ENCODE peak calls at places on chromosomes 1 and 21, in six cellular contexts. One of them, this sample, is unnamed.

GRCh38 chr1:248853668-248854375 is 5.1 kb downstream of the ZNF692 start:
- DNase-seq in right cardiac atrium: no peak
- DNase-seq in left ventricle myocardium superior: no peak
- DNase-seq in NCI-H2107: no peak
- DNase-seq in T-helper 1 cell: no peak
- DNase-seq in hippocampal formation: no peak
- DNase-seq in this sample: no peak

GRCh38 chr1:102550729-102551384 is 554.1 kb upstream of the OLFM3 start:
- DNase-seq in right cardiac atrium: no peak
- DNase-seq in left ventricle myocardium superior: no peak
- DNase-seq in NCI-H2107: no peak
- DNase-seq in T-helper 1 cell: no peak
- DNase-seq in hippocampal formation: no peak
- DNase-seq in this sample: peak

GRCh38 chr1:5747428-5748285 is 244.6 kb downstream of the NPHP4 start:
- DNase-seq in right cardiac atrium: no peak
- DNase-seq in left ventricle myocardium superior: no peak
- DNase-seq in NCI-H2107: no peak
- DNase-seq in T-helper 1 cell: no peak
- DNase-seq in hippocampal formation: no peak
- DNase-seq in this sample: no peak

GRCh38 chr1:26775666-26776065 is 12.1 kb upstream of the PIGV start:
- DNase-seq in right cardiac atrium: no peak
- DNase-seq in left ventricle myocardium superior: no peak
- DNase-seq in NCI-H2107: no peak
- DNase-seq in T-helper 1 cell: no peak
- DNase-seq in hippocampal formation: no peak
- DNase-seq in this sample: no peak

GRCh38 chr1:225539069-225539468 is 111.2 kb upstream of the LBR start:
- DNase-seq in right cardiac atrium: no peak
- DNase-seq in left ventricle myocardium superior: no peak
- DNase-seq in NCI-H2107: no peak
- DNase-seq in T-helper 1 cell: no peak
- DNase-seq in hippocampal formation: no peak
- DNase-seq in this sample: no peak

GRCh38 chr1:211741799-211742198 is 66.4 kb upstream of the NEK2 start:
- DNase-seq in right cardiac atrium: no peak
- DNase-seq in left ventricle myocardium superior: no peak
- DNase-seq in NCI-H2107: no peak
- DNase-seq in T-helper 1 cell: no peak
- DNase-seq in hippocampal formation: no peak
- DNase-seq in this sample: no peak

GRCh38 chr1:248046536-248046935 is at the start of gene OR2L3:
- DNase-seq in right cardiac atrium: no peak
- DNase-seq in left ventricle myocardium superior: no peak
- DNase-seq in NCI-H2107: no peak
- DNase-seq in T-helper 1 cell: no peak
- DNase-seq in hippocampal formation: no peak
- DNase-seq in this sample: no peak

GRCh38 chr1:247317702-247318101 is 14.0 kb downstream of the ZNF496 start:
- DNase-seq in right cardiac atrium: no peak
- DNase-seq in left ventricle myocardium superior: no peak
- DNase-seq in NCI-H2107: no peak
- DNase-seq in T-helper 1 cell: no peak
- DNase-seq in hippocampal formation: no peak
- DNase-seq in this sample: no peak

GRCh38 chr1:150558761-150559626 is 9.8 kb downstream of the ADAMTSL4 start:
- DNase-seq in right cardiac atrium: peak
- DNase-seq in left ventricle myocardium superior: peak
- DNase-seq in NCI-H2107: no peak
- DNase-seq in T-helper 1 cell: no peak
- DNase-seq in hippocampal formation: no peak
- DNase-seq in this sample: no peak

GRCh38 chr1:243434594-243434993 is 178.8 kb downstream of the SDCCAG8 start:
- DNase-seq in right cardiac atrium: no peak
- DNase-seq in left ventricle myocardium superior: no peak
- DNase-seq in NCI-H2107: no peak
- DNase-seq in T-helper 1 cell: no peak
- DNase-seq in hippocampal formation: no peak
- DNase-seq in this sample: no peak

GRCh38 chr21:31108969-31109368 is 70.7 kb upstream of the KRTAP19-8 start:
- DNase-seq in right cardiac atrium: no peak
- DNase-seq in left ventricle myocardium superior: no peak
- DNase-seq in NCI-H2107: no peak
- DNase-seq in T-helper 1 cell: peak
- DNase-seq in hippocampal formation: peak
- DNase-seq in this sample: peak

GRCh38 chr1:53574621-53575020 is 115.4 kb downstream of the DMRTB1 start:
- DNase-seq in right cardiac atrium: no peak
- DNase-seq in left ventricle myocardium superior: no peak
- DNase-seq in NCI-H2107: no peak
- DNase-seq in T-helper 1 cell: no peak
- DNase-seq in hippocampal formation: no peak
- DNase-seq in this sample: no peak

GRCh38 chr1:180614746-180615145 is 17.1 kb upstream of the XPR1 start:
- DNase-seq in right cardiac atrium: no peak
- DNase-seq in left ventricle myocardium superior: no peak
- DNase-seq in NCI-H2107: no peak
- DNase-seq in T-helper 1 cell: no peak
- DNase-seq in hippocampal formation: no peak
- DNase-seq in this sample: no peak

GRCh38 chr1:168085401-168085872 is 51.3 kb downstream of the GPR161 start:
- DNase-seq in right cardiac atrium: peak
- DNase-seq in left ventricle myocardium superior: peak
- DNase-seq in NCI-H2107: no peak
- DNase-seq in T-helper 1 cell: no peak
- DNase-seq in hippocampal formation: no peak
- DNase-seq in this sample: no peak

GRCh38 chr1:208851376-208851775 is 607.2 kb upstream of the PLXNA2 start:
- DNase-seq in right cardiac atrium: no peak
- DNase-seq in left ventricle myocardium superior: no peak
- DNase-seq in NCI-H2107: peak
- DNase-seq in T-helper 1 cell: no peak
- DNase-seq in hippocampal formation: no peak
- DNase-seq in this sample: no peak

GRCh38 chr1:160837558-160838205 is 25.0 kb downstream of the CD244 start:
- DNase-seq in right cardiac atrium: peak
- DNase-seq in left ventricle myocardium superior: peak
- DNase-seq in NCI-H2107: no peak
- DNase-seq in T-helper 1 cell: peak
- DNase-seq in hippocampal formation: no peak
- DNase-seq in this sample: peak

GRCh38 chr21:36203603-36203889 is 46.9 kb downstream of the DOP1B start:
- DNase-seq in right cardiac atrium: no peak
- DNase-seq in left ventricle myocardium superior: no peak
- DNase-seq in NCI-H2107: no peak
- DNase-seq in T-helper 1 cell: peak
- DNase-seq in hippocampal formation: no peak
- DNase-seq in this sample: no peak

GRCh38 chr1:18666317-18666920 is 35.8 kb downstream of the PAX7 start:
- DNase-seq in right cardiac atrium: no peak
- DNase-seq in left ventricle myocardium superior: no peak
- DNase-seq in NCI-H2107: no peak
- DNase-seq in T-helper 1 cell: no peak
- DNase-seq in hippocampal formation: no peak
- DNase-seq in this sample: no peak

GRCh38 chr1:21050031-21050430 is 126.7 kb downstream of the EIF4G3 start:
- DNase-seq in right cardiac atrium: no peak
- DNase-seq in left ventricle myocardium superior: no peak
- DNase-seq in NCI-H2107: no peak
- DNase-seq in T-helper 1 cell: no peak
- DNase-seq in hippocampal formation: no peak
- DNase-seq in this sample: no peak

GRCh38 chr1:87478231-87478630 is 149.6 kb downstream of the LMO4 start:
- DNase-seq in right cardiac atrium: peak
- DNase-seq in left ventricle myocardium superior: peak
- DNase-seq in NCI-H2107: no peak
- DNase-seq in T-helper 1 cell: no peak
- DNase-seq in hippocampal formation: no peak
- DNase-seq in this sample: peak

GRCh38 chr1:217205578-217205977 is 425.3 kb downstream of the GPATCH2 start:
- DNase-seq in right cardiac atrium: no peak
- DNase-seq in left ventricle myocardium superior: no peak
- DNase-seq in NCI-H2107: no peak
- DNase-seq in T-helper 1 cell: no peak
- DNase-seq in hippocampal formation: no peak
- DNase-seq in this sample: no peak

GRCh38 chr1:158150512-158150911 is 30.2 kb upstream of the CD1D start:
- DNase-seq in right cardiac atrium: no peak
- DNase-seq in left ventricle myocardium superior: no peak
- DNase-seq in NCI-H2107: no peak
- DNase-seq in T-helper 1 cell: no peak
- DNase-seq in hippocampal formation: peak
- DNase-seq in this sample: no peak

GRCh38 chr1:96971849-96972602 is 250.4 kb downstream of the PTBP2 start:
- DNase-seq in right cardiac atrium: no peak
- DNase-seq in left ventricle myocardium superior: no peak
- DNase-seq in NCI-H2107: no peak
- DNase-seq in T-helper 1 cell: no peak
- DNase-seq in hippocampal formation: no peak
- DNase-seq in this sample: no peak

GRCh38 chr21:45528981-45529784 is 13.1 kb downstream of the SLC19A1 start:
- DNase-seq in right cardiac atrium: peak
- DNase-seq in left ventricle myocardium superior: peak
- DNase-seq in NCI-H2107: no peak
- DNase-seq in T-helper 1 cell: no peak
- DNase-seq in hippocampal formation: no peak
- DNase-seq in this sample: no peak

GRCh38 chr21:17270234-17270633 is 242.6 kb upstream of the CXADR start:
- DNase-seq in right cardiac atrium: peak
- DNase-seq in left ventricle myocardium superior: peak
- DNase-seq in NCI-H2107: peak
- DNase-seq in T-helper 1 cell: no peak
- DNase-seq in hippocampal formation: peak
- DNase-seq in this sample: peak

GRCh38 chr1:213987876-213988638 is at the start of gene PROX1:
- DNase-seq in right cardiac atrium: peak
- DNase-seq in left ventricle myocardium superior: peak
- DNase-seq in NCI-H2107: peak
- DNase-seq in T-helper 1 cell: peak
- DNase-seq in hippocampal formation: peak
- DNase-seq in this sample: peak

GRCh38 chr1:48661726-48662483 is 114.8 kb downstream of the BEND5 start:
- DNase-seq in right cardiac atrium: no peak
- DNase-seq in left ventricle myocardium superior: no peak
- DNase-seq in NCI-H2107: peak
- DNase-seq in T-helper 1 cell: no peak
- DNase-seq in hippocampal formation: no peak
- DNase-seq in this sample: no peak

GRCh38 chr1:207264663-207265270 is 56.7 kb upstream of the CD55 start:
- DNase-seq in right cardiac atrium: no peak
- DNase-seq in left ventricle myocardium superior: no peak
- DNase-seq in NCI-H2107: no peak
- DNase-seq in T-helper 1 cell: no peak
- DNase-seq in hippocampal formation: no peak
- DNase-seq in this sample: no peak

GRCh38 chr21:29148535-29148934 is 18.1 kb downstream of the MAP3K7CL start:
- DNase-seq in right cardiac atrium: no peak
- DNase-seq in left ventricle myocardium superior: no peak
- DNase-seq in NCI-H2107: no peak
- DNase-seq in T-helper 1 cell: peak
- DNase-seq in hippocampal formation: no peak
- DNase-seq in this sample: no peak

GRCh38 chr21:16794944-16795343 is 717.9 kb upstream of the CXADR start:
- DNase-seq in right cardiac atrium: peak
- DNase-seq in left ventricle myocardium superior: no peak
- DNase-seq in NCI-H2107: no peak
- DNase-seq in T-helper 1 cell: no peak
- DNase-seq in hippocampal formation: no peak
- DNase-seq in this sample: peak

This sample was measured in SK-MEL-5.